ENCODE peak calls at places on chromosomes 5 and 9, in seven cellular contexts. V is sciatic nerve; I is natural killer cell; L is central memory CD8-positive, alpha-beta T cell; P is A549; J is right cardiac atrium; N is omental fat pad. B is an unnamed sample.

GRCh38 chr5:157198277-157199058 is 17.8 kb downstream of the ITK start:
- ATAC-seq in V (no peak), I (peak; percentile 70), L (peak; percentile 45), P (no peak), J (no peak), N (no peak), B (no peak)

GRCh38 chr5:73233461-73234151 is 60.6 kb downstream of the TMEM174 start:
- ATAC-seq in V (peak; percentile 51), I (peak; percentile 59), L (peak; percentile 24), P (no peak), J (peak; percentile 73), N (peak; percentile 35), B (peak; percentile 56)

GRCh38 chr9:113581865-113582697 is 118.6 kb downstream of the RGS3 start:
- ATAC-seq in V (peak; percentile 88), I (peak; percentile 75), L (peak; percentile 77), P (no peak), J (peak; percentile 72), N (peak; percentile 55), B (peak; percentile 74)

GRCh38 chr5:175603987-175604739 is 53.7 kb upstream of the HRH2 start:
- ATAC-seq in V (no peak), I (no peak), L (no peak), P (no peak), J (peak; percentile 39), N (no peak), B (no peak)

GRCh38 chr5:168020522-168021294 is 270.7 kb upstream of the WWC1 start:
- ATAC-seq in V (peak; percentile 69), I (no peak), L (no peak), P (peak; percentile 45), J (peak; percentile 73), N (no peak), B (no peak)

GRCh38 chr5:33994845-33995244 is 10.4 kb upstream of the SLC45A2 start:
- ATAC-seq in V (peak; percentile 47), I (no peak), L (no peak), P (no peak), J (peak; percentile 60), N (no peak), B (no peak)

GRCh38 chr9:3181049-3181953 is 337.4 kb upstream of the PUM3 start:
- ATAC-seq in V (peak; percentile 27), I (peak; percentile 41), L (no peak), P (peak; percentile 89), J (peak; percentile 46), N (no peak), B (peak; percentile 41)

GRCh38 chr5:5695266-5695665 is 272.8 kb downstream of the ICE1 start:
- ATAC-seq in V (no peak), I (no peak), L (no peak), P (no peak), J (no peak), N (no peak), B (no peak)

GRCh38 chr9:3337515-3337914 is 188.3 kb downstream of the RFX3 start:
- ATAC-seq in V (peak; percentile 88), I (no peak), L (no peak), P (no peak), J (peak; percentile 94), N (peak; percentile 66), B (peak; percentile 41)

GRCh38 chr9:87771251-87772006 is 45.5 kb downstream of the CTSL start:
- ATAC-seq in V (no peak), I (no peak), L (no peak), P (no peak), J (peak; percentile 83), N (no peak), B (no peak)

GRCh38 chr5:174188300-174188699 is 142.8 kb downstream of the NSG2 start:
- ATAC-seq in V (no peak), I (no peak), L (no peak), P (no peak), J (peak; percentile 36), N (no peak), B (no peak)

GRCh38 chr5:142981886-142982820 is 212.0 kb downstream of the ARHGAP26 start:
- ATAC-seq in V (peak; percentile 91), I (no peak), L (no peak), P (peak; percentile 72), J (peak; percentile 81), N (peak; percentile 81), B (peak; percentile 78)

GRCh38 chr5:1101991-1102713 is 9.7 kb downstream of the SLC12A7 start:
- ATAC-seq in V (peak; percentile 42), I (peak; percentile 57), L (no peak), P (no peak), J (peak; percentile 60), N (no peak), B (peak; percentile 15)

GRCh38 chr9:68470634-68471033 is 70.0 kb downstream of the TMEM252 start:
- ATAC-seq in V (no peak), I (no peak), L (no peak), P (no peak), J (peak; percentile 69), N (no peak), B (no peak)

GRCh38 chr5:141192110-141192725 is at the start of gene PCDHB10:
- ATAC-seq in V (no peak), I (no peak), L (no peak), P (peak; percentile 61), J (no peak), N (no peak), B (no peak)

GRCh38 chr5:167451091-167451490 is 840.4 kb upstream of the WWC1 start:
- ATAC-seq in V (no peak), I (no peak), L (no peak), P (no peak), J (no peak), N (no peak), B (no peak)

GRCh38 chr9:130929571-130930022 is 9.4 kb downstream of the FIBCD1 start:
- ATAC-seq in V (no peak), I (no peak), L (no peak), P (no peak), J (peak; percentile 53), N (no peak), B (no peak)

GRCh38 chr9:34151398-34151797 is 24.9 kb upstream of the DCAF12 start:
- ATAC-seq in V (no peak), I (no peak), L (no peak), P (no peak), J (no peak), N (no peak), B (no peak)

GRCh38 chr5:83516361-83516760 is 44.8 kb downstream of the VCAN start:
- ATAC-seq in V (no peak), I (no peak), L (no peak), P (no peak), J (no peak), N (no peak), B (no peak)

GRCh38 chr5:142114686-142115085 is 6.1 kb downstream of the NDFIP1 start:
- ATAC-seq in V (no peak), I (no peak), L (no peak), P (no peak), J (no peak), N (no peak), B (no peak)

GRCh38 chr9:136499071-136499934 is 16.5 kb upstream of the SEC16A start:
- ATAC-seq in V (no peak), I (no peak), L (no peak), P (no peak), J (no peak), N (no peak), B (no peak)

GRCh38 chr5:133192716-133193115 is 140.9 kb downstream of the HSPA4 start:
- ATAC-seq in V (no peak), I (no peak), L (no peak), P (no peak), J (no peak), N (no peak), B (no peak)

GRCh38 chr5:56615750-56616149 is 199.6 kb upstream of the MAP3K1 start:
- ATAC-seq in V (peak; percentile 70), I (no peak), L (no peak), P (no peak), J (peak; percentile 91), N (no peak), B (peak; percentile 55)

GRCh38 chr9:92120138-92120537 is 4.9 kb upstream of the SPTLC1 start:
- ATAC-seq in V (no peak), I (no peak), L (no peak), P (no peak), J (no peak), N (no peak), B (no peak)

GRCh38 chr5:66854429-66854828 is 258.2 kb downstream of the MAST4 start:
- ATAC-seq in V (no peak), I (no peak), L (no peak), P (no peak), J (no peak), N (no peak), B (no peak)

B was measured in gastroesophageal sphincter.